ENCODE peak calls at places on chromosomes 12 and 14, in five cellular contexts. T is amniotic stem cell, M is T-helper 2 cell, W is AG04450, E is C1 segment of cervical spinal cord. F is an unnamed sample.
A peak's percentile ranks its signal among the peaks of the same experiment; 100 is the strongest.

GRCh38 chr12:59972941-59973340 is 377.1 kb downstream of the SLC16A7 start:
- DNase-seq in T (no peak), M (no peak), W (peak; percentile 53), E (no peak), F (peak; percentile 60)

GRCh38 chr14:78933948-78934524 is 763.9 kb downstream of the NRXN3 start:
- DNase-seq in T (no peak), M (no peak), W (peak; percentile 18), E (no peak), F (peak; percentile 44)

GRCh38 chr12:63124778-63125177 is 26.2 kb downstream of the AVPR1A start:
- DNase-seq in T (no peak), M (no peak), W (no peak), E (no peak), F (peak; percentile 4)

GRCh38 chr12:70549340-70550179 is 87.7 kb downstream of the PTPRB start:
- DNase-seq in T (no peak), M (no peak), W (no peak), E (no peak), F (no peak)

GRCh38 chr12:60107992-60108391 is 512.2 kb downstream of the SLC16A7 start:
- DNase-seq in T (no peak), M (no peak), W (no peak), E (no peak), F (no peak)

GRCh38 chr12:57166971-57167371 is 19.6 kb upstream of the LRP1-AS start:
- DNase-seq in T (peak; percentile 36), M (peak; percentile 19), W (no peak), E (no peak), F (no peak)

GRCh38 chr12:1662761-1663439 is 28.0 kb upstream of the ADIPOR2 start:
- DNase-seq in T (no peak), M (no peak), W (no peak), E (no peak), F (no peak)

GRCh38 chr14:75011356-75012097 is 8.8 kb downstream of the EIF2B2 start:
- DNase-seq in T (peak; percentile 25), M (no peak), W (no peak), E (no peak), F (peak; percentile 61)

GRCh38 chr14:99241314-99242035 is 30.5 kb downstream of the BCL11B start:
- DNase-seq in T (no peak), M (no peak), W (no peak), E (no peak), F (no peak)

GRCh38 chr12:106601031-106601430 is 18.2 kb downstream of the RFX4 start:
- DNase-seq in T (no peak), M (no peak), W (no peak), E (no peak), F (no peak)

GRCh38 chr12:3041558-3042164 is 35.5 kb upstream of the TSPAN9 start:
- DNase-seq in T (peak; percentile 0), M (peak; percentile 13), W (peak; percentile 38), E (no peak), F (peak; percentile 74)

GRCh38 chr14:102272392-102272791 is 32.6 kb downstream of the MOK start:
- DNase-seq in T (no peak), M (no peak), W (no peak), E (no peak), F (no peak)

GRCh38 chr14:49982522-49982951 is 89.7 kb downstream of the ARF6 start:
- DNase-seq in T (peak; percentile 84), M (no peak), W (peak; percentile 72), E (no peak), F (peak; percentile 82)

GRCh38 chr12:3523058-3523457 is 32.1 kb downstream of the PRMT8 start:
- DNase-seq in T (no peak), M (no peak), W (no peak), E (no peak), F (no peak)

GRCh38 chr12:66403746-66404145 is 101.5 kb downstream of the HELB start:
- DNase-seq in T (no peak), M (no peak), W (no peak), E (no peak), F (no peak)

GRCh38 chr12:6701078-6701768 is 608 bp upstream of the PIANP start:
- DNase-seq in T (no peak), M (no peak), W (no peak), E (no peak), F (peak; percentile 7)

GRCh38 chr12:57131896-57132744 is 3.8 kb downstream of the LRP1 start:
- DNase-seq in T (no peak), M (no peak), W (no peak), E (no peak), F (no peak)

GRCh38 chr12:14317362-14318146 is 47.9 kb upstream of the ATF7IP start:
- DNase-seq in T (no peak), M (no peak), W (no peak), E (no peak), F (no peak)

GRCh38 chr14:101535232-101535631 is 26.1 kb upstream of the DIO3 start:
- DNase-seq in T (no peak), M (no peak), W (no peak), E (no peak), F (peak; percentile 4)

GRCh38 chr14:20986811-20987210 is 3.0 kb upstream of the METTL17 start:
- DNase-seq in T (peak; percentile 86), M (no peak), W (peak; percentile 75), E (no peak), F (peak; percentile 91)

GRCh38 chr12:57340104-57340503 is 89.1 kb upstream of the STAC3 start:
- DNase-seq in T (no peak), M (no peak), W (peak; percentile 16), E (no peak), F (peak; percentile 92)

GRCh38 chr14:98580131-98580678 is 691.8 kb downstream of the BCL11B start:
- DNase-seq in T (no peak), M (no peak), W (no peak), E (no peak), F (no peak)

GRCh38 chr14:51182166-51182565 is 57.9 kb upstream of the TMX1 start:
- DNase-seq in T (no peak), M (no peak), W (no peak), E (no peak), F (no peak)

GRCh38 chr12:93580682-93581081 is 8.2 kb downstream of the SOCS2 start:
- DNase-seq in T (no peak), M (no peak), W (no peak), E (no peak), F (no peak)

GRCh38 chr12:113997365-113997764 is 31.2 kb upstream of the RBM19 start:
- DNase-seq in T (no peak), M (no peak), W (no peak), E (no peak), F (no peak)

GRCh38 chr14:98112211-98112780 is 1159.7 kb downstream of the BCL11B start:
- DNase-seq in T (no peak), M (no peak), W (no peak), E (no peak), F (no peak)

GRCh38 chr12:126353604-126354003 is 1288.4 kb downstream of the AACS start:
- DNase-seq in T (no peak), M (no peak), W (no peak), E (no peak), F (no peak)

GRCh38 chr12:109836916-109837315 is 3.7 kb upstream of the TRPV4 start:
- DNase-seq in T (no peak), M (no peak), W (no peak), E (no peak), F (peak; percentile 7)

GRCh38 chr14:89443002-89443660 is 26.1 kb upstream of the FOXN3 start:
- DNase-seq in T (no peak), M (no peak), W (no peak), E (no peak), F (no peak)

GRCh38 chr14:89317051-89317691 is 99.9 kb downstream of the FOXN3 start:
- DNase-seq in T (no peak), M (no peak), W (no peak), E (no peak), F (no peak)

GRCh38 chr12:59649203-59649602 is 53.4 kb downstream of the SLC16A7 start:
- DNase-seq in T (no peak), M (no peak), W (no peak), E (no peak), F (peak; percentile 69)

GRCh38 chr12:27865421-27865820 is 85.4 kb upstream of the MANSC4 start:
- DNase-seq in T (no peak), M (no peak), W (no peak), E (no peak), F (peak; percentile 90)

GRCh38 chr14:39107624-39108023 is 4.6 kb upstream of the SEC23A start:
- DNase-seq in T (no peak), M (no peak), W (no peak), E (no peak), F (peak; percentile 45)

GRCh38 chr14:103550451-103551337 is 11.8 kb downstream of the BAG5 start:
- DNase-seq in T (no peak), M (no peak), W (no peak), E (no peak), F (no peak)

GRCh38 chr12:45762185-45763110 is 32.9 kb downstream of the ARID2 start:
- DNase-seq in T (peak; percentile 40), M (no peak), W (peak; percentile 27), E (no peak), F (peak; percentile 73)

GRCh38 chr12:18919826-18920511 is 182.1 kb downstream of the CAPZA3 start:
- DNase-seq in T (no peak), M (no peak), W (no peak), E (no peak), F (no peak)

GRCh38 chr12:132583311-132583710 is 27.1 kb downstream of the LRCOL1 start:
- DNase-seq in T (no peak), M (no peak), W (no peak), E (no peak), F (no peak)

GRCh38 chr14:88986146-88986841 is 161.8 kb downstream of the TTC8 start:
- DNase-seq in T (no peak), M (no peak), W (peak; percentile 58), E (no peak), F (peak; percentile 82)

F was measured in fibroblast of villous mesenchyme.